ENCODE peak calls at places on chromosomes 4 and X, in nine cellular contexts. Q is adipocyte; U is left lung; M is OCI-LY7; T is heart left ventricle; Z is CD8-positive, alpha-beta T cell; Y is A549; B is psoas muscle; I is SJSA1. C is an unnamed sample.
A peak's percentile ranks its signal among the peaks of the same experiment; 100 is the strongest.

GRCh38 chrX:16785247-16786138 is 773 bp upstream of the TXLNG start:
- DNase-seq in Q (peak; percentile 29), U (no peak), M (peak; percentile 10), T (peak; percentile 49), Z (peak; percentile 10), Y (no peak), B (peak; percentile 28), I (no peak), C (no peak)

GRCh38 chr4:113300384-113301011 is 251.0 kb downstream of the ANK2 start:
- DNase-seq in Q (peak; percentile 4), U (no peak), M (no peak), T (peak; percentile 52), Z (no peak), Y (peak; percentile 47), B (no peak), I (no peak), C (no peak)

GRCh38 chrX:133649659-133650058 is 234.4 kb upstream of the GPC4 start:
- DNase-seq in Q (no peak), U (no peak), M (no peak), T (no peak), Z (no peak), Y (no peak), B (no peak), I (no peak), C (no peak)

GRCh38 chr4:121139533-121140222 is 24.4 kb downstream of the TNIP3 start:
- DNase-seq in Q (peak; percentile 57), U (peak; percentile 5), M (no peak), T (no peak), Z (no peak), Y (no peak), B (no peak), I (no peak), C (peak; percentile 2)

GRCh38 chr4:157818946-157819692 is 353.7 kb downstream of the GASK1B start:
- DNase-seq in Q (no peak), U (peak; percentile 54), M (no peak), T (no peak), Z (no peak), Y (no peak), B (no peak), I (no peak), C (no peak)

GRCh38 chrX:39577976-39578962 is 519.5 kb downstream of the BCOR start:
- DNase-seq in Q (peak; percentile 21), U (no peak), M (peak; percentile 8), T (peak; percentile 33), Z (peak; percentile 21), Y (no peak), B (peak; percentile 20), I (peak; percentile 24), C (no peak)

GRCh38 chrX:153778684-153779101 is 2.1 kb upstream of the SRPK3 start:
- DNase-seq in Q (no peak), U (peak; percentile 6), M (no peak), T (peak; percentile 21), Z (no peak), Y (peak; percentile 25), B (peak; percentile 21), I (no peak), C (no peak)

GRCh38 chr4:186095406-186095805 is 9.1 kb upstream of the FAM149A start:
- DNase-seq in Q (no peak), U (no peak), M (no peak), T (no peak), Z (no peak), Y (no peak), B (no peak), I (peak; percentile 16), C (no peak)

GRCh38 chr4:2843909-2844584 is 403 bp downstream of the ADD1 start:
- DNase-seq in Q (peak; percentile 65), U (peak; percentile 87), M (peak; percentile 48), T (peak; percentile 67), Z (no peak), Y (peak; percentile 15), B (peak; percentile 48), I (peak; percentile 21), C (peak; percentile 37)

GRCh38 chr4:41236046-41236445 is 20.7 kb upstream of the UCHL1 start:
- DNase-seq in Q (peak; percentile 57), U (no peak), M (no peak), T (no peak), Z (no peak), Y (no peak), B (no peak), I (no peak), C (no peak)
- H3K4me3 ChIP-seq in Q (no peak overlapping the region), U (no peak overlapping the region), M (no peak overlapping the region), T (no peak overlapping the region), Z (no peak overlapping the region), Y (no peak overlapping the region), B (no peak overlapping the region), I (no peak overlapping the region), C (no peak overlapping the region)

GRCh38 chr4:107885865-107886264 is 45.5 kb upstream of the CYP2U1 start:
- DNase-seq in Q (no peak), U (no peak), M (no peak), T (no peak), Z (no peak), Y (no peak), B (no peak), I (no peak), C (no peak)

GRCh38 chr4:107893171-107894137 is 37.9 kb upstream of the CYP2U1 start:
- DNase-seq in Q (no peak), U (no peak), M (no peak), T (no peak), Z (no peak), Y (no peak), B (no peak), I (no peak), C (no peak)

GRCh38 chr4:107891299-107891698 is 40.0 kb upstream of the CYP2U1 start:
- DNase-seq in Q (no peak), U (no peak), M (no peak), T (no peak), Z (no peak), Y (no peak), B (no peak), I (no peak), C (no peak)

GRCh38 chr4:107890779-107891178 is 40.6 kb upstream of the CYP2U1 start:
- DNase-seq in Q (no peak), U (no peak), M (no peak), T (no peak), Z (no peak), Y (no peak), B (no peak), I (no peak), C (no peak)

DNA sequence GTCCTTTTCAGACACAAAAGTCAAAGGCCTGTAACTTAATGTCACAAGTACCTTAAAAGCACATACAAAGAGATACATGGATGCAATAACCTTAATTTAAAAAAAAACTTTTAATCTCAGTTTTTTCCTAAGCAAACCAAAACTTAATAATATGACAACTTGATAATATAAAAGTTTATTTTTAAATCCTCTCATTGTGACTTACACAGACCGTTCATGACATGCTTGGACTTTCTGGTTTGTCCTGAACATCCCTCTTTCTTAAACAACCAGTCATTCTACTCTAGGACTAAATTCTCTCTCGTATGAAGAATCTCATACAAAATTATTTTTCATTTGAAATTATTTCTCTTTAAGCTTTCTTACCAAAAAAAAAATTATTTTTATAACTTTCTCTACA is 43.1 kb upstream of the CYP2U1 start:
- DNase-seq in Q (no peak), U (no peak), M (peak; percentile 42), T (no peak), Z (no peak), Y (peak; percentile 13), B (no peak), I (no peak), C (no peak)
- H3K4me1 ChIP-seq in Q (peaks cover 6% of the 10 kb centered on the region), U (peaks cover 3% of the 10 kb centered on the region), M (no peaks in the 10 kb centered on the region), T (no peaks in the 10 kb centered on the region), Z (no peaks in the 10 kb centered on the region), Y (no peaks in the 10 kb centered on the region), B (no peaks in the 10 kb centered on the region), I (no peaks in the 10 kb centered on the region), C (no peaks in the 10 kb centered on the region)

GRCh38 chr4:7677086-7677485 is 242.4 kb upstream of the PSAPL1 start:
- DNase-seq in Q (no peak), U (no peak), M (no peak), T (no peak), Z (no peak), Y (no peak), B (no peak), I (no peak), C (no peak)

GRCh38 chr4:7675136-7675535 is 240.4 kb upstream of the PSAPL1 start:
- DNase-seq in Q (no peak), U (no peak), M (no peak), T (no peak), Z (no peak), Y (no peak), B (no peak), I (no peak), C (no peak)

GRCh38 chr4:7674706-7675105 is 240.0 kb upstream of the PSAPL1 start:
- DNase-seq in Q (no peak), U (no peak), M (no peak), T (no peak), Z (no peak), Y (no peak), B (no peak), I (no peak), C (no peak)

GRCh38 chr4:7676376-7676775 is 241.6 kb upstream of the PSAPL1 start:
- DNase-seq in Q (no peak), U (no peak), M (no peak), T (no peak), Z (no peak), Y (no peak), B (no peak), I (no peak), C (no peak)

DNA sequence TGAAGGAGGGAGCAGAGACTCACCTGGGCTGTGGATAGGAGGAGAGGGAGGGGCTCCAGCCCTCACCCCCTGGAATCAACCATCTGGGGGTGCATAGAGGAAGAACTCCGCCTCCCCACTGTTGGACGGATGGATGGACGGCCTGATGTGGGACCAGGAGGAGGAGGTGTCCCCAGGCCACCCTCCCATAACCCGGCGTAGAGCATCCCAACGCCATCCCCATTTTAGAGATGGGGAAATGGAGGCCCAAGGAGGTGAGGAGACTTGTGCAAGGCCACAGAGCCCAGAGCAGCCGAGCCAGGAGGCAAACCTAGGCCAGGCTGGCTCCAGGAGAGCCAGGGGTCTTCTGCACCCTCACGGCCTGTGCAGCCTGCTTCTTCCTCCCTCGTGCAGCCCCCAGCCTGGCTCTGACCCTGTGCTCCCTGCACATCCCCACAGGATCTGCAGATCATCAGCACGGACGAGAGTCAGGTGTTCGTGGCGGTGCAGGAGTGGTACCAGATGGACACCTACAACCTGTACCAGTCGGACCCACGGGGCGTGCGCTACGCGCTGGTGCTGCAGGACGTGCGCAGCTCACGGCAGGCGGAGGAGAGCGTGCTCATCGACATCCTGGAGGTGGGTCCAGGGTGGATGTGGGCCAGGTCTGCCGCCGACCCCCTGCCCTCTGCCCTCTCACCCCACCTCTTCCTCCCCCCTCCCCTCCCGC is 241.0 kb upstream of the PSAPL1 start:
- DNase-seq in Q (no peak), U (peak; percentile 76), M (no peak), T (no peak), Z (no peak), Y (no peak), B (no peak), I (no peak), C (no peak)
- H3K4me3 ChIP-seq in Q (no peak overlapping the region), U (no peak overlapping the region), M (no peak overlapping the region), T (no peak overlapping the region), Z (no peak overlapping the region), Y (no peak overlapping the region), B (no peak overlapping the region), I (no peak overlapping the region), C (no peak overlapping the region)

DNA sequence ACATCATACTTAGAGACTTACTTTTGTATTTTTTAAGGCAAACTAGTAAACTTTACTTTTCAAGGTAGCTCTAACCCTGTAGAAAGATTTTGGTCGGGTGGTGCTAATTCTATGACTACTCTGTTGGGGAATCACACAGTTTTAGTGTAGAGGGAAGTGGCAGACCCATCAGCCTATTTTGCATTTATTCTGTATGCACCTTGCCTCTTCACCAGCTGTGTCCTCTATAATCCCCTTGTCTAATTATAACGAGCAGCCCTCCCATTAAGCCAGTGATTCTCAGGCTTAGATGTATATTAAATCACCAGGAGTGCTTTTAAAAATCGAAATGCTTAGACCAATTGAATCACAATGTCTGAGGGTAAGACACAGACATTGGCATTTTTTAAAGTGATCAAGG is 78.1 kb downstream of the GALNT7 start:
- DNase-seq in Q (no peak), U (no peak), M (peak; percentile 44), T (no peak), Z (no peak), Y (no peak), B (no peak), I (no peak), C (no peak)
- H3K4me1 ChIP-seq in Q (peaks cover 9% of the 10 kb centered on the region), U (no peaks in the 10 kb centered on the region), M (peaks cover 39% of the 10 kb centered on the region), T (no peaks in the 10 kb centered on the region), Z (peaks cover 10% of the 10 kb centered on the region), Y (peaks cover 24% of the 10 kb centered on the region), B (peaks cover 3% of the 10 kb centered on the region), I (peaks cover 11% of the 10 kb centered on the region), C (peaks cover 17% of the 10 kb centered on the region)